ENCODE peak calls at places on chromosomes 3 and 15, in five cellular contexts. C, O, G, R and K are unnamed samples.

GRCh38 chr3:100396967-100397366 is 3.9 kb downstream of the TOMM70 start:
- DNase-seq in C (no peak), O (no peak), G (no peak), R (no peak), K (no peak)

GRCh38 chr15:70781236-70781635 is 17.9 kb upstream of the UACA start:
- DNase-seq in C (peak; percentile 36), O (no peak), G (peak; percentile 85), R (no peak), K (no peak)

GRCh38 chr15:59268199-59268979 is 61.7 kb downstream of the LDHAL6B start:
- DNase-seq in C (no peak), O (peak; percentile 70), G (no peak), R (no peak), K (no peak)

GRCh38 chr15:56058986-56059385 is 65.6 kb upstream of the NEDD4 start:
- DNase-seq in C (no peak), O (no peak), G (no peak), R (no peak), K (no peak)

GRCh38 chr3:124984754-124985153 is 50.2 kb upstream of the MUC13 start:
- DNase-seq in C (no peak), O (no peak), G (no peak), R (no peak), K (no peak)

GRCh38 chr15:67010898-67011619 is 54.3 kb upstream of the SMAD3 start:
- DNase-seq in C (peak; percentile 55), O (peak; percentile 54), G (peak; percentile 61), R (no peak), K (no peak)

GRCh38 chr3:132180337-132180791 is 136.8 kb upstream of the ACP3 start:
- DNase-seq in C (peak; percentile 39), O (peak; percentile 66), G (peak; percentile 84), R (peak; percentile 5), K (peak; percentile 58)

GRCh38 chr3:54712539-54712938 is 215.3 kb downstream of the LRTM1 start:
- DNase-seq in C (no peak), O (no peak), G (no peak), R (no peak), K (no peak)

GRCh38 chr3:149532463-149533180 is 58.1 kb downstream of the TM4SF4 start:
- DNase-seq in C (no peak), O (no peak), G (no peak), R (no peak), K (no peak)

GRCh38 chr3:9169951-9170850 is 79.2 kb downstream of the SRGAP3 start:
- DNase-seq in C (no peak), O (no peak), G (peak; percentile 38), R (no peak), K (no peak)

GRCh38 chr3:142447308-142447851 is 457 bp downstream of the XRN1 start:
- DNase-seq in C (no peak), O (peak; percentile 46), G (peak; percentile 56), R (no peak), K (no peak)

GRCh38 chr3:113167929-113168771 is 43.2 kb upstream of the BOC start:
- DNase-seq in C (no peak), O (no peak), G (no peak), R (no peak), K (no peak)

GRCh38 chr3:155217591-155217990 is 75.9 kb downstream of the STRIT1 start:
- DNase-seq in C (no peak), O (peak; percentile 58), G (no peak), R (no peak), K (no peak)

GRCh38 chr3:31013843-31014242 is 119.4 kb upstream of the GADL1 start:
- DNase-seq in C (no peak), O (no peak), G (no peak), R (no peak), K (no peak)

GRCh38 chr3:11556851-11557644 is 86.7 kb downstream of the VGLL4 start:
- DNase-seq in C (no peak), O (peak; percentile 88), G (no peak), R (no peak), K (no peak)

GRCh38 chr3:172512363-172512762 is 10.9 kb downstream of the TNFSF10 start:
- DNase-seq in C (no peak), O (no peak), G (no peak), R (no peak), K (no peak)

GRCh38 chr15:47206358-47206978 is 510.8 kb upstream of the SEMA6D start:
- DNase-seq in C (no peak), O (no peak), G (peak; percentile 30), R (no peak), K (no peak)

DNA sequence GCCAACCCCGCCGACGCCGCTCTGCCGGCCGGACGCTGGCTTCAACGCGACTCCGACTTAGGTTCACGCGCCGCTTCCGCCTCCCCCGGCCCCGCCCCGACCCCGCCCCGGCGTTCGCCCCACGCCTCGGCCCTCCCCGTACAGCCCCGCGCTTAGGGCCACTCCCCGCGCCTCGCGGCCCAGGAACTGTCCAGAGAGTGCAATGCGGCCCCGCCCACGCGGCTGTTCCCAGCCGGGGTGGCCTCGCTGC is at the start of gene UBP1:
- DNase-seq in C (no peak), O (no peak), G (no peak), R (no peak), K (no peak)
- H2BK120ac ChIP-seq in C (no peak within 1 kb of the TSS), O (peak within 1 kb of the TSS; percentile 74), G (no peak within 1 kb of the TSS), R (no peak within 1 kb of the TSS), K (peak within 1 kb of the TSS; percentile 97)

GRCh38 chr3:193744822-193745684 is 152.0 kb downstream of the OPA1 start:
- DNase-seq in C (no peak), O (peak; percentile 2), G (peak; percentile 94), R (no peak), K (no peak)

GRCh38 chr3:193746832-193747231 is 153.8 kb downstream of the OPA1 start:
- DNase-seq in C (no peak), O (no peak), G (no peak), R (no peak), K (no peak)

GRCh38 chr3:193742628-193743027 is 149.6 kb downstream of the OPA1 start:
- DNase-seq in C (no peak), O (no peak), G (no peak), R (no peak), K (no peak)

GRCh38 chr3:193743702-193744047 is 150.7 kb downstream of the OPA1 start:
- DNase-seq in C (no peak), O (no peak), G (no peak), R (no peak), K (no peak)

DNA sequence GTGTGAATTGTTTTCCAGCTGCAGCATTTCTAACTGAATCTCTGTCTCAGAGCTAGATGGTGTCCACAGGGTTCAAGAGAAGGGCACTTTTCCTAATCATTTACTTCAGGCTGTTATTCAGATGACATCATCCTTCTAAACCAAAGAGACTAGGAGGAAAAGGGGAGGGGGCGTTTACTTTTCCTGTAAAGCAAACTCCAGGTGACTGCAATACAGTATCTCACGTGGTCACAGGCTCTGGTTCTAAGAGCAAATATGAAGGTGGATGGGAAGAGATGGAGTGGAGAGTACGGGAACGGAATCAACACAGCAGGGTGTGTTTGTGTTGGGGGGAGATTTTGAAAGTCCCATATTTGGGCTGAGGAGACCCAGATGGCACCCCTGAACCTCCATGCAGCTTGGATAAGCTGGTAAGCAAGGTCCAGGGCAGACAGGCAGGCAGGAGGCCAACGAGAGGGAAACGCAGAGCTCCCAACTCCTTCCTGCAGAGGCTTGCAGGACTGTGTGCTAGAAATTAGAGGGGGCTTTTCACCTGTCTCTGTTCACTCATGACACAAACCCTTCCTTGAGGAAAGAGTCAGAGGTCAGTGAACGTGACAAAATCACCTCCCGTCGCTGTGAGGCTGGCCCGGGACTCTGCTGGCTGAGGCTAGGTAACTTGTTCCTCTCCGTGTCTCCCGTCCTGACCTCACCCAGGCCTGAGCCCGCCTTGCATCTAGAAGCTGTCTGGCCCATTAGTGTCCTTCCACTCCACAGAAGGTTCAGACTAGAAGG is 151.2 kb downstream of the OPA1 start:
- DNase-seq in C (no peak), O (no peak), G (peak; percentile 84), R (no peak), K (no peak)
- H3K9ac ChIP-seq in C (no peak overlapping the region), O (no peak overlapping the region), G (no peak overlapping the region), R (no peak overlapping the region), K (no peak overlapping the region)

DNA sequence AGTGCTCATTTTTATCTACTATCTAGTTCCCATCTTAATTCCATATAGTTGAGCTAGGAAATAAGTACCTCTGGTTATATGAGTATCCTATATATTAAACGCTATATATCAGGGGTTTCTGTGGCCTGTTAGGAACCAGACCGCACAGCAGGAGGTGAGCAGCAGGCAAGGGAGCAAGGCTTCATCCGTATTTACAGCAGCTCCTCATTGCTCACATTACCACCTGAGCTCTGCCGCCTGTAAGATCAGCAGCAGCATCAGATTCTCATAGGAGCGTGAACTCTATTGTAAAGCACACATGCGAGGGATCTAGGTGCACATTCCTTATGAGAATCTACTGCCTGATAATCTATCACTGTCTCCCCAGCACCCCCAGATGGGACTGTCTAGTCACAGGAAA is 23.0 kb downstream of the GSK3B start:
- DNase-seq in C (peak; percentile 33), O (no peak), G (peak; percentile 37), R (no peak), K (no peak)
- H2BK120ac ChIP-seq in C (no peak overlapping the region), O (no peak overlapping the region), G (no peak overlapping the region), R (no peak overlapping the region), K (no peak overlapping the region)

GRCh38 chr3:33278106-33278672 is 947 bp downstream of the FBXL2 start:
- DNase-seq in C (no peak), O (no peak), G (peak; percentile 30), R (no peak), K (no peak)

GRCh38 chr3:33273628-33274027 is 3.6 kb upstream of the FBXL2 start:
- DNase-seq in C (no peak), O (no peak), G (no peak), R (no peak), K (no peak)

GRCh38 chr3:33277193-33277882 is at the start of gene FBXL2:
- DNase-seq in C (peak; percentile 96), O (peak; percentile 49), G (peak; percentile 96), R (peak; percentile 79), K (peak; percentile 81)
- H3K9ac ChIP-seq in C (no peak within 1 kb of the TSS), O (peak within 1 kb of the TSS; percentile 63), G (peak within 1 kb of the TSS; percentile 75), R (peak within 1 kb of the TSS; percentile 4), K (no peak within 1 kb of the TSS)

DNA sequence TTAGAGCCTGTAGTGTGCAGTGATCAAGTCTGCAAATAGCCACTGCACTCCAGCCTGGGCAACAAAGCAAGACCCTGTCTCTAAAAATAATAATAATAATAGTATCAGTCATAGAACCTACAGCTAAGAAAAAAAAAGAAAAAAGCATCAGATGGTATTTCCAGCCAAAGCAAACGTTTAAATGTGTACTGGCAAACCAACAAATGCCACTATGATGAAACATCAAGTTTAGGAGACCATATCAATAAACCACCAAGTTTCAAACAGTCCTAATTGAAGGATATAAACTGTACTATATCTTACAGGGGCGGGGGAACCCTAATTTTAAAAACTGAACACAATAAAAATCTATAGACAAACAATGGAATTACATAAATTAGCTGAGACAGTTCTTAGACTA is 6.4 kb downstream of the UBP1 start:
- DNase-seq in C (no peak), O (peak; percentile 47), G (no peak), R (no peak), K (no peak)
- H2BK120ac ChIP-seq in C (no peak overlapping the region), O (no peak overlapping the region), G (no peak overlapping the region), R (no peak overlapping the region), K (no peak overlapping the region)

GRCh38 chr15:57100136-57100539 is 181.7 kb downstream of the TCF12 start:
- DNase-seq in C (no peak), O (no peak), G (no peak), R (no peak), K (no peak)
- H3K9ac ChIP-seq in C (no peak overlapping the region), O (no peak overlapping the region), G (no peak overlapping the region), R (no peak overlapping the region), K (no peak overlapping the region)